ENCODE peak calls at places on chromosomes 7 and 10, in eight cellular contexts. Z is left ventricle myocardium inferior, Q is hepatocyte, X is K562, I is MM.1S, R is heart left ventricle, U is keratinocyte, C is psoas muscle. P is an unnamed sample.

GRCh38 chr7:135169936-135170222 is 628 bp downstream of the CYREN start:
- DNase-seq in Z (no peak), Q (no peak), X (no peak), I (peak), R (no peak), U (no peak), C (no peak), P (no peak)

GRCh38 chr7:35630573-35630972 is 64.4 kb downstream of the HERPUD2 start:
- DNase-seq in Z (no peak), Q (no peak), X (no peak), I (no peak), R (no peak), U (no peak), C (no peak), P (no peak)

GRCh38 chr7:121493553-121493952 is 97.4 kb upstream of the FAM3C start:
- DNase-seq in Z (no peak), Q (no peak), X (no peak), I (no peak), R (no peak), U (no peak), C (no peak), P (no peak)

GRCh38 chr10:32417906-32418547 is 27.9 kb upstream of the CCDC7 start:
- DNase-seq in Z (no peak), Q (peak), X (no peak), I (no peak), R (no peak), U (no peak), C (no peak), P (peak)

GRCh38 chr7:21749318-21749717 is 196.4 kb downstream of the CDCA7L start:
- DNase-seq in Z (no peak), Q (no peak), X (no peak), I (no peak), R (no peak), U (no peak), C (no peak), P (no peak)

GRCh38 chr10:88089498-88089897 is 226.1 kb downstream of the PTEN start:
- DNase-seq in Z (no peak), Q (no peak), X (no peak), I (no peak), R (no peak), U (no peak), C (no peak), P (no peak)

GRCh38 chr7:102232686-102233286 is 53.9 kb upstream of the SH2B2 start:
- DNase-seq in Z (no peak), Q (no peak), X (no peak), I (no peak), R (no peak), U (no peak), C (no peak), P (no peak)

GRCh38 chr10:57579926-57580325 is 687.8 kb downstream of the IPMK start:
- DNase-seq in Z (no peak), Q (peak), X (no peak), I (peak), R (no peak), U (no peak), C (no peak), P (no peak)

GRCh38 chr10:85575441-85575840 is 791.2 kb downstream of the GRID1 start:
- DNase-seq in Z (no peak), Q (no peak), X (no peak), I (no peak), R (no peak), U (no peak), C (no peak), P (no peak)

GRCh38 chr10:122682522-122682921 is 17.1 kb downstream of the C10orf120 start:
- DNase-seq in Z (peak), Q (no peak), X (no peak), I (no peak), R (peak), U (no peak), C (no peak), P (no peak)

GRCh38 chr7:158498443-158499108 is 89.0 kb downstream of the PTPRN2 start:
- DNase-seq in Z (no peak), Q (peak), X (no peak), I (no peak), R (no peak), U (no peak), C (no peak), P (no peak)

DNA sequence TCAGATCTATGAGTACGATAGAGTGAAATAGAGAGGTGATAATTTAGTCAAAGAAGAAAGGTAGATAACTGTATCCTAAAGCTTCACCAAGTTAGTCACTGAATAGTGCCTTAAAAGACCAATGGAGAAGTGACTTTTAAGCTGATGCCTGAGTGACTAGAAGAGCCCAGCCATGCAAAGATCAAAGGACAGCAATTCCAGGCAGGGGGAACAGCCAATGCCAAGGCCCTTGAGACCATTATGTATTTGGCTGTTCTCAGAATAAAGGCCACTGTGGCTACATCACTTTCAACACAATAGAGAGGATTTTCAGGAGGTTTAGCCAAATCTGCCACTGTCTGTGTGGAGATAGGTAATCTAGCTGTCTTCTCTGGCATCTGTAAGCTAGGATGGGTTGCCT is 17.8 kb downstream of the HDAC9 start:
- DNase-seq in Z (no peak), Q (no peak), X (no peak), I (no peak), R (no peak), U (no peak), C (no peak), P (no peak)
- H3K27ac ChIP-seq in Z (no peak), Q (no peak), X (no peak), I (no peak), R (no peak), U (no peak), C (peak), P (no peak)

GRCh38 chr7:37312608-37313007 is 136.1 kb downstream of the ELMO1 start:
- DNase-seq in Z (no peak), Q (no peak), X (no peak), I (no peak), R (no peak), U (no peak), C (no peak), P (no peak)

GRCh38 chr7:37318541-37318940 is 130.1 kb downstream of the ELMO1 start:
- DNase-seq in Z (no peak), Q (no peak), X (no peak), I (no peak), R (no peak), U (no peak), C (no peak), P (no peak)

GRCh38 chr7:37311282-37311868 is 137.3 kb downstream of the ELMO1 start:
- DNase-seq in Z (no peak), Q (peak), X (no peak), I (no peak), R (no peak), U (no peak), C (peak), P (no peak)

GRCh38 chr7:37320140-37320839 is 128.4 kb downstream of the ELMO1 start:
- DNase-seq in Z (no peak), Q (peak), X (no peak), I (no peak), R (no peak), U (no peak), C (no peak), P (no peak)

DNA sequence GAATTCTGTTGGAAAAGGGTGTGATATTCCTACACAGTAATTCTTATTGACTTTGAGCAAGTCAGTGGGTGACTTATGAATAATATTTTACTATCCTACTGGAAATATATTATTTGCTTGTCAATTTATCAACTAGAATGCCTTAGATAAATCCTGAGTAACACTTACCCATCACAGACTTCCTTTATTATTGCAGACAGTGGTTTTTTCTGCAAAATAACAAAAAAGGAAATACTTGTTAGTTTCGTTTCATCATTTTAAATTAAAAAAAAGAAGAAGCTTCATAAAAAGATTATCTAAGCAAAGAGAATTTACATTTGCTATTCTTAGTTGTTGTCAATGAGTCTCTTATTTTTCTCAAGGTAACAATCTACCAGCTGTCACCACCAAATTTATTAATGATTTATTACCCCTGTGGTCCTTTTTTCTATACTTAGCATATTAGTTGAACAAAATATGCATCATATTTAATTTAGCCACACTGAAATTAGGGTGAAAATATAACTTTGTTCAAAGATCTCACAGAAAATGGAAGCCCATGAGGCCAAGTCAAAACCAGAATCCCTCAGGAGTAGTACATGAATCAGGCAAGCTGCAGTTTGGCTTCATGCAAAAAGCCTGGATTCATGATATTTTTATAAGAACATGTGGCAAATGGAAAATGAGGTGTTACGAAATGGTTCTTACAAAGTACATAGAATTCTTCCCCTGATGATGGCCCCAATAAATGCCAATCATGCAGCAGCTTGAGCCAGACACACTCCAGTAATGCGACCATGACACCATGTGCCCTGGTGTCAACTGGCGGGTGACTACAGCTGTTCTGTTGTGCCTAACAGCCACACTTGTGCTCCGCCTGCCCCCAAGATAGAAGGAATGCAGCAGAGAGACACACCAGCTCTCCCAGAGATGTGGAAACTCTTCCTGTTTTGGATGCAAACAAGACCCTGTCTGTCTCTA is 132.6 kb downstream of the ELMO1 start:
- DNase-seq in Z (no peak), Q (peak), X (no peak), I (no peak), R (no peak), U (no peak), C (peak), P (peak)
- H3K27ac ChIP-seq in Z (peak), Q (peak), X (no peak), I (no peak), R (no peak), U (no peak), C (no peak), P (peak)

GRCh38 chr7:98120559-98120958 is 13.9 kb downstream of the LMTK2 start:
- DNase-seq in Z (no peak), Q (no peak), X (no peak), I (no peak), R (no peak), U (no peak), C (no peak), P (no peak)

GRCh38 chr7:98112077-98112476 is 5.4 kb downstream of the LMTK2 start:
- DNase-seq in Z (no peak), Q (no peak), X (no peak), I (no peak), R (no peak), U (no peak), C (no peak), P (no peak)

GRCh38 chr7:98115746-98116525 is 9.3 kb downstream of the LMTK2 start:
- DNase-seq in Z (no peak), Q (no peak), X (no peak), I (no peak), R (no peak), U (no peak), C (no peak), P (no peak)

GRCh38 chr7:98119257-98119918 is 12.7 kb downstream of the LMTK2 start:
- DNase-seq in Z (no peak), Q (peak), X (no peak), I (no peak), R (no peak), U (peak), C (no peak), P (no peak)

DNA sequence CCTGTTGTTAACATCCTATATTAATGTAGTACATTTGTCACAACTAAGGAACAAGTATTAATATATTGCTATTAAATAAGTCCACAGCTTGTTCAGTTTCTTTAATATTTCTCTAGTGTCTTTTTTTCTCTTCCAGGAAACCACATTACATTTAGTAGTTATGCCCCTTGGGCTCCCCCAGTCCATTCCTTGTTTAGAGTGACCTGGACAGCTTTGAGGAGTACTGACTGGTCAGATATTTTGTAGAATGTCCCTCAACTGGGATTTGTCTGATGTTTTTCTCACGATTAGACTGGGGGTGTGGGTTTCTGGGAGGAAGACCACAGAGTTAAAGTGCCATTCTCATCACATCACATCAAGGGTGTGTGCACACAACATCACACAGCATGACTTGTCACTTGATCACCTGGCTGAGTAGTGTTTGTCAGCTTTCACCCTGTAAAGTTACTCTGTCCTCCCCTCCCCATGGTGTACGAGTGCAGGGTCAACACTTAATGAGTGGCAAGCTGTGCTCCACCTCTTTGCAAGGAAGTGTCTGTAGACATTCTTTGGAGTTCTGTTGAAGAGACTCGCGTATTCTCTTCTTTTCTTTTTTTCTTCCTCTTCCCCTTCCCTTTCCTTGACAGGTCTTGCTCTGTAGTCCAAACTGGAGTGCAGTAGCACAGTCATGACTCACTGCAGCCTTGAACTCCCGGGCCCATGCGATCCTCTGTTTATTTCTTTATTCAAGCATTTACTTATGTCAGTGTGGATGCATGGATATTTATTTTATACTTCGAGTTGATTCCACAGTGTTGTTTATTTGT is 10.2 kb downstream of the LMTK2 start:
- DNase-seq in Z (no peak), Q (peak), X (no peak), I (no peak), R (no peak), U (no peak), C (no peak), P (no peak)
- H3K27ac ChIP-seq in Z (peak), Q (peak), X (no peak), I (no peak), R (no peak), U (peak), C (no peak), P (no peak)

GRCh38 chr7:131619336-131620305 is 63.2 kb upstream of the PODXL start:
- DNase-seq in Z (no peak), Q (peak), X (no peak), I (no peak), R (no peak), U (no peak), C (no peak), P (no peak)
- H3K27ac ChIP-seq in Z (peak), Q (peak), X (no peak), I (no peak), R (no peak), U (no peak), C (no peak), P (no peak)

GRCh38 chr10:71909399-71910083 is 54.7 kb upstream of the CHST3 start:
- DNase-seq in Z (no peak), Q (no peak), X (no peak), I (peak), R (no peak), U (no peak), C (no peak), P (no peak)
- H3K27ac ChIP-seq in Z (no peak), Q (no peak), X (no peak), I (peak), R (no peak), U (no peak), C (no peak), P (no peak)

DNA sequence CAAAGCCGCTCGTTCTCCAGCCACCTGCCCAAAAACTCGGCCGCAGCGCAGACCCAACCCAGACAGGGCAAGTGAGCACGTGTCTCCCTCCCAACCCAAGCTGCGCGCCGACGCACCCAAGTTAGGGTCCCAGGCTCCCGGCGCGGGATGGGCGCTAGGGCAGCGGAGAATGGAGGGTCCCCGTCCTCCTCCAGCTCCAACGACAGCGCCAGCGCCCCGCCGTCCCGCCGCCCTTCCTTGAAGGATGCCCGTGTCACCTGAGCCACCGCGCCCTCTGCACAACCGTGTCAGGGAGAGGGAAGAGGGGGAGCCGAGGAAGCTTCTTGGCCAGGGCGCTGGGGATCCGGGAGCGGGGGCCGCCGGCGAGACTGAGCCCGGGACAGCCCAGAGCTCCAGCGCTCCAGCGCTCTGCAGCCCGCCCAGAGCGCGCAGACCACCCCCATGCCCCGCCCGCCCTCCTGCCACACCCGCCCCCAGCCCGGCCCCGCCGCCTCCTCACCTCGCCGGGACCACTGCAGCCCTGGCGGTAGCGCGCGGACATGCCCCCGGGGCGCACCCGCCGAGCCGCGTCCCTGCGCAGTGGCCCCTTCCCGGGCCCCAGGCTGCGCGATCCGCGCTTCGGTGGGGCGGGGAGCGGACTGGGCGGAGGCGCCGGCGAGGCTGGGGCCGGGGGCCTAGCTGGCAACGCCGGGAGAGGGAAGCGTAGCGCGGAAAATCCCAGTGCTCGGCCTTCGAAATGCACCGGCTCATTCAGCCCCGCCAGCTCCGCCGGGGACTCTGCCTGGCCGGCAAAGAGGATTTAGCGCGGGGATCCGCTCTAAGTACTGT is at the start of gene SLC16A12:
- DNase-seq in Z (peak), Q (peak), X (no peak), I (no peak), R (no peak), U (no peak), C (peak), P (no peak)
- H3K27ac ChIP-seq in Z (peak), Q (no peak), X (no peak), I (no peak), R (peak), U (no peak), C (peak), P (peak)

GRCh38 chr7:604038-604883 is 84.6 kb upstream of the PDGFA start:
- DNase-seq in Z (peak), Q (no peak), X (peak), I (no peak), R (peak), U (no peak), C (peak), P (peak)

GRCh38 chr7:607938-608337 is 88.3 kb upstream of the PDGFA start:
- DNase-seq in Z (no peak), Q (no peak), X (no peak), I (no peak), R (peak), U (no peak), C (no peak), P (no peak)

GRCh38 chr7:604884-605531 is 85.4 kb upstream of the PDGFA start:
- DNase-seq in Z (no peak), Q (no peak), X (peak), I (no peak), R (peak), U (no peak), C (no peak), P (no peak)

GRCh38 chr7:608361-608760 is 88.7 kb upstream of the PDGFA start:
- DNase-seq in Z (no peak), Q (no peak), X (no peak), I (no peak), R (no peak), U (no peak), C (no peak), P (no peak)

DNA sequence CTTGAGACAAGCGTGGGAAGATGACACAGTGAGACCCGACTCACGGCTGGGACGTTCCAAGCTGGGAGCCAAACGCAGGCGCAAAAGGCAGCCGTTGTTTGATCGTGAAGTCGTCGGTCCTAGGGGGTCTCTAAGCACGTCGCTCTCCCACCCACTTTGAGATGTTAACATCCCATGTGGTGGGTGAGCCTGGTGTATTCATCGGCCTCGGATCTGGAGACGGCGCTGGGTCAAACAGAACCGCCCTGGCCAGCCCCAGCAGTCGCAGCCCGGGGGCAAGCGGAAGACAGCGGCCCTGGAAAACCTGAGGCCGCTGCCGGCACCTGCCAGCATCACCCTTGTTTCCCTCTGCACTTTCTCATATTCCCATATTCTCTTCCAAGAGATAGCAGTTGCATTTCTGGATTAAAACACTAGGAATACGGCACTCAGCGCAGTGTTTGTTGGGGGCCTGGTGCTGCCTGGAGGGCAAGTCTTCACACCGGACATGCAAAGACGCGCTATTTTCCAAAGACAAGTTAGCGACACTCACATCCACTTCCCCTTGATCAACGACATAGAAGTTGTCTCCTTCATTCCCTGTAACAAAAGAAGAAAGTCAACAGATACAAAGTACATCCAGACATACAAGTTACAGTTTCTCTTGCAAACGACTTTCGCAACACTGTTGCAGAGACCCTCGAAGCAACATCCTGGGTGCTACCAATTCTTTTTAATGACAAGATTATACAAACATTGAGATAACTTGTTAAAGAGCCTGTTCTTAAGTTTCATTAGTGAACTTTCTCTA is 86.2 kb upstream of the PDGFA start:
- DNase-seq in Z (no peak), Q (no peak), X (no peak), I (no peak), R (peak), U (no peak), C (no peak), P (no peak)
- H3K27ac ChIP-seq in Z (no peak), Q (no peak), X (peak), I (no peak), R (no peak), U (no peak), C (no peak), P (peak)